ENCODE peak calls at places on chromosomes 5 and 9, in five cellular contexts. K, V, I, C and L are unnamed samples.

GRCh38 chr5:120199559-120199958 is 264.5 kb upstream of the PRR16 start:
- DNase-seq in K (no peak), V (peak; percentile 70), I (no peak), C (no peak), L (no peak)

GRCh38 chr9:14627513-14627912 is 65.7 kb downstream of the ZDHHC21 start:
- DNase-seq in K (no peak), V (peak; percentile 82), I (no peak), C (no peak), L (no peak)

GRCh38 chr5:132763369-132764036 is 13.5 kb downstream of the SEPTIN8 start:
- DNase-seq in K (no peak), V (no peak), I (no peak), C (no peak), L (no peak)

GRCh38 chr9:76911971-76912370 is 6.1 kb upstream of the PRUNE2 start:
- DNase-seq in K (no peak), V (no peak), I (no peak), C (no peak), L (no peak)

GRCh38 chr9:131578778-131579504 is 33.6 kb downstream of the PRRT1B start:
- DNase-seq in K (no peak), V (no peak), I (no peak), C (no peak), L (no peak)

GRCh38 chr9:16217933-16218830 is 652.3 kb downstream of the BNC2 start:
- DNase-seq in K (peak; percentile 24), V (no peak), I (peak; percentile 78), C (no peak), L (no peak)

GRCh38 chr5:132661231-132662003 is 3.4 kb downstream of the IL13 start:
- DNase-seq in K (no peak), V (no peak), I (no peak), C (no peak), L (no peak)

GRCh38 chr5:128536229-128536860 is 1.7 kb downstream of the FBN2 start:
- DNase-seq in K (no peak), V (no peak), I (no peak), C (peak; percentile 76), L (no peak)